ENCODE peak calls at places on chromosomes 12 and 14, in six cellular contexts. Q is foreskin fibroblast, D is tibial artery, O is globus pallidus, W is left ventricle myocardium inferior, K is astrocyte of the cerebellum. E is an unnamed sample.

GRCh38 chr12:54019111-54019811 is 9.0 kb upstream of the HOXC6 start:
- DNase-seq in Q (no peak), D (no peak), O (no peak), W (no peak), K (no peak), E (no peak)

GRCh38 chr12:45914090-45914489 is 76.3 kb downstream of the SCAF11 start:
- DNase-seq in Q (peak), D (no peak), O (no peak), W (no peak), K (peak), E (no peak)

GRCh38 chr12:126248871-126249403 is 1183.7 kb downstream of the AACS start:
- DNase-seq in Q (no peak), D (no peak), O (no peak), W (no peak), K (no peak), E (no peak)

GRCh38 chr12:113299619-113300237 is 35.2 kb downstream of the SLC8B1 start:
- DNase-seq in Q (peak), D (peak), O (peak), W (peak), K (peak), E (no peak)

GRCh38 chr12:98743362-98743953 is 98.4 kb downstream of the APAF1 start:
- DNase-seq in Q (no peak), D (no peak), O (peak), W (no peak), K (no peak), E (no peak)

GRCh38 chr12:111759276-111759675 is 7.5 kb upstream of the ALDH2 start:
- DNase-seq in Q (no peak), D (no peak), O (no peak), W (no peak), K (no peak), E (no peak)

GRCh38 chr14:100285021-100285912 is 21.0 kb downstream of the SLC25A29 start:
- DNase-seq in Q (peak), D (peak), O (peak), W (peak), K (no peak), E (peak)

GRCh38 chr12:132438726-132439125 is 51.2 kb upstream of the FBRSL1 start:
- DNase-seq in Q (no peak), D (no peak), O (no peak), W (no peak), K (no peak), E (no peak)

GRCh38 chr14:94132285-94132887 is 3.0 kb upstream of the IFI27L2 start:
- DNase-seq in Q (peak), D (no peak), O (peak), W (no peak), K (peak), E (peak)

GRCh38 chr14:99099051-99099787 is 172.8 kb downstream of the BCL11B start:
- DNase-seq in Q (no peak), D (no peak), O (no peak), W (no peak), K (no peak), E (no peak)

GRCh38 chr12:112937741-112938719 is at the start of gene OAS3:
- DNase-seq in Q (peak), D (peak), O (peak), W (peak), K (peak), E (peak)

GRCh38 chr14:68729556-68729955 is 63.3 kb downstream of the ZFP36L1 start:
- DNase-seq in Q (no peak), D (no peak), O (no peak), W (no peak), K (no peak), E (no peak)

GRCh38 chr12:89183985-89184435 is 168.3 kb downstream of the DUSP6 start:
- DNase-seq in Q (peak), D (peak), O (no peak), W (peak), K (no peak), E (no peak)

GRCh38 chr14:53331921-53332320 is 178.8 kb upstream of the DDHD1 start:
- DNase-seq in Q (no peak), D (no peak), O (no peak), W (no peak), K (no peak), E (no peak)

GRCh38 chr12:126337556-126337955 is 1272.3 kb downstream of the AACS start:
- DNase-seq in Q (no peak), D (no peak), O (no peak), W (no peak), K (peak), E (no peak)

GRCh38 chr12:52350786-52351185 is 16.5 kb downstream of the KRT85 start:
- DNase-seq in Q (no peak), D (peak), O (no peak), W (no peak), K (no peak), E (no peak)

GRCh38 chr12:55060470-55060869 is 40.7 kb downstream of the NEUROD4 start:
- DNase-seq in Q (no peak), D (no peak), O (no peak), W (no peak), K (no peak), E (no peak)

GRCh38 chr14:60760648-60761364 is 26.2 kb downstream of the MNAT1 start:
- DNase-seq in Q (no peak), D (no peak), O (no peak), W (no peak), K (no peak), E (no peak)

GRCh38 chr14:59507063-59507751 is 22.9 kb downstream of the JKAMP start:
- DNase-seq in Q (no peak), D (peak), O (peak), W (peak), K (peak), E (peak)

GRCh38 chr14:99191663-99192621 is 80.1 kb downstream of the BCL11B start:
- DNase-seq in Q (peak), D (peak), O (peak), W (peak), K (peak), E (peak)

GRCh38 chr14:105436891-105437722 is 17.5 kb downstream of the MTA1 start:
- DNase-seq in Q (no peak), D (no peak), O (no peak), W (no peak), K (no peak), E (no peak)

GRCh38 chr12:9378430-9378835 is 170.2 kb upstream of the PZP start:
- DNase-seq in Q (no peak), D (no peak), O (no peak), W (no peak), K (no peak), E (no peak)

GRCh38 chr12:116236148-116236731 is 41.3 kb downstream of the MED13L start:
- DNase-seq in Q (peak), D (no peak), O (peak), W (peak), K (peak), E (peak)

GRCh38 chr12:52390739-52391617 is 5.5 kb upstream of the KRT84 start:
- DNase-seq in Q (no peak), D (no peak), O (peak), W (no peak), K (no peak), E (no peak)

GRCh38 chr12:92408072-92408900 is 262.6 kb upstream of the BTG1 start:
- DNase-seq in Q (no peak), D (no peak), O (no peak), W (no peak), K (no peak), E (no peak)

GRCh38 chr14:100155049-100155621 is 4.3 kb downstream of the DEGS2 start:
- DNase-seq in Q (no peak), D (no peak), O (no peak), W (no peak), K (no peak), E (no peak)

GRCh38 chr12:109088818-109089217 is 4.5 kb downstream of the ALKBH2 start:
- DNase-seq in Q (no peak), D (no peak), O (no peak), W (no peak), K (no peak), E (no peak)

GRCh38 chr12:113204806-113205205 is 16.5 kb upstream of the TPCN1 start:
- DNase-seq in Q (no peak), D (no peak), O (no peak), W (no peak), K (no peak), E (no peak)

GRCh38 chr14:69360438-69361108 is 37.5 kb downstream of the ERH start:
- DNase-seq in Q (no peak), D (no peak), O (no peak), W (no peak), K (no peak), E (no peak)

GRCh38 chr12:56634242-56634836 is 4.2 kb upstream of the BAZ2A start:
- DNase-seq in Q (no peak), D (peak), O (peak), W (no peak), K (no peak), E (no peak)

GRCh38 chr12:4535092-4535491 is 3.6 kb upstream of the RAD51AP1 start:
- DNase-seq in Q (no peak), D (no peak), O (no peak), W (no peak), K (no peak), E (no peak)

GRCh38 chr12:116556964-116557706 is 2.0 kb upstream of the MAP1LC3B2 start:
- DNase-seq in Q (no peak), D (no peak), O (no peak), W (no peak), K (peak), E (no peak)

GRCh38 chr12:130281157-130281799 is 56.4 kb upstream of the PIWIL1 start:
- DNase-seq in Q (no peak), D (no peak), O (peak), W (no peak), K (no peak), E (peak)

E was measured in putamen.